ENCODE peak calls at places on chromosomes 1 and 21, in seven cellular contexts. One of them, this sample, is unnamed.

GRCh38 chr1:204763773-204764427 is 78.4 kb upstream of the LRRN2 start:
- DNase-seq in astrocyte: peak
- DNase-seq in fibroblast of pulmonary artery: peak
- DNase-seq in foreskin fibroblast: peak
- DNase-seq in colonic mucosa: peak
- DNase-seq in choroid plexus epithelial cell: peak
- DNase-seq in endothelial cell: peak
- DNase-seq in this sample: peak

GRCh38 chr1:8822383-8823294 is 5.2 kb upstream of the RERE start:
- DNase-seq in astrocyte: peak
- DNase-seq in fibroblast of pulmonary artery: peak
- DNase-seq in foreskin fibroblast: peak
- DNase-seq in colonic mucosa: peak
- DNase-seq in choroid plexus epithelial cell: peak
- DNase-seq in endothelial cell: no peak
- DNase-seq in this sample: peak

GRCh38 chr1:110309768-110310167 is 29.4 kb upstream of the RBM15 start:
- DNase-seq in astrocyte: peak
- DNase-seq in fibroblast of pulmonary artery: peak
- DNase-seq in foreskin fibroblast: peak
- DNase-seq in colonic mucosa: no peak
- DNase-seq in choroid plexus epithelial cell: peak
- DNase-seq in endothelial cell: no peak
- DNase-seq in this sample: peak

GRCh38 chr1:222347627-222348026 is 200.3 kb downstream of the HHIPL2 start:
- DNase-seq in astrocyte: no peak
- DNase-seq in fibroblast of pulmonary artery: no peak
- DNase-seq in foreskin fibroblast: no peak
- DNase-seq in colonic mucosa: no peak
- DNase-seq in choroid plexus epithelial cell: no peak
- DNase-seq in endothelial cell: no peak
- DNase-seq in this sample: no peak

GRCh38 chr1:92399076-92399475 is 87.6 kb downstream of the GFI1 start:
- DNase-seq in astrocyte: no peak
- DNase-seq in fibroblast of pulmonary artery: peak
- DNase-seq in foreskin fibroblast: no peak
- DNase-seq in colonic mucosa: no peak
- DNase-seq in choroid plexus epithelial cell: peak
- DNase-seq in endothelial cell: no peak
- DNase-seq in this sample: no peak

GRCh38 chr1:161849518-161849917 is 83.4 kb downstream of the ATF6 start:
- DNase-seq in astrocyte: no peak
- DNase-seq in fibroblast of pulmonary artery: peak
- DNase-seq in foreskin fibroblast: no peak
- DNase-seq in colonic mucosa: no peak
- DNase-seq in choroid plexus epithelial cell: no peak
- DNase-seq in endothelial cell: no peak
- DNase-seq in this sample: no peak

GRCh38 chr1:162206749-162207635 is 137.5 kb downstream of the NOS1AP start:
- DNase-seq in astrocyte: no peak
- DNase-seq in fibroblast of pulmonary artery: no peak
- DNase-seq in foreskin fibroblast: peak
- DNase-seq in colonic mucosa: peak
- DNase-seq in choroid plexus epithelial cell: no peak
- DNase-seq in endothelial cell: no peak
- DNase-seq in this sample: no peak

GRCh38 chr1:236465231-236465958 is 58.4 kb upstream of the LGALS8 start:
- DNase-seq in astrocyte: no peak
- DNase-seq in fibroblast of pulmonary artery: no peak
- DNase-seq in foreskin fibroblast: no peak
- DNase-seq in colonic mucosa: no peak
- DNase-seq in choroid plexus epithelial cell: no peak
- DNase-seq in endothelial cell: no peak
- DNase-seq in this sample: no peak

GRCh38 chr21:26127918-26128317 is 42.7 kb downstream of the APP start:
- DNase-seq in astrocyte: peak
- DNase-seq in fibroblast of pulmonary artery: peak
- DNase-seq in foreskin fibroblast: no peak
- DNase-seq in colonic mucosa: no peak
- DNase-seq in choroid plexus epithelial cell: peak
- DNase-seq in endothelial cell: no peak
- DNase-seq in this sample: no peak

GRCh38 chr1:17636612-17637011 is 97.1 kb downstream of the ARHGEF10L start:
- DNase-seq in astrocyte: peak
- DNase-seq in fibroblast of pulmonary artery: no peak
- DNase-seq in foreskin fibroblast: peak
- DNase-seq in colonic mucosa: no peak
- DNase-seq in choroid plexus epithelial cell: peak
- DNase-seq in endothelial cell: no peak
- DNase-seq in this sample: no peak

GRCh38 chr21:25422610-25423608 is 184.4 kb downstream of the MRPL39 start:
- DNase-seq in astrocyte: no peak
- DNase-seq in fibroblast of pulmonary artery: no peak
- DNase-seq in foreskin fibroblast: no peak
- DNase-seq in colonic mucosa: no peak
- DNase-seq in choroid plexus epithelial cell: no peak
- DNase-seq in endothelial cell: no peak
- DNase-seq in this sample: no peak

GRCh38 chr1:192795913-192796312 is 12.9 kb upstream of the RGS2 start:
- DNase-seq in astrocyte: no peak
- DNase-seq in fibroblast of pulmonary artery: no peak
- DNase-seq in foreskin fibroblast: no peak
- DNase-seq in colonic mucosa: no peak
- DNase-seq in choroid plexus epithelial cell: no peak
- DNase-seq in endothelial cell: no peak
- DNase-seq in this sample: no peak

GRCh38 chr1:207039380-207040180 is 7.0 kb upstream of the C1orf116 start:
- DNase-seq in astrocyte: no peak
- DNase-seq in fibroblast of pulmonary artery: no peak
- DNase-seq in foreskin fibroblast: no peak
- DNase-seq in colonic mucosa: no peak
- DNase-seq in choroid plexus epithelial cell: no peak
- DNase-seq in endothelial cell: no peak
- DNase-seq in this sample: no peak

DNA sequence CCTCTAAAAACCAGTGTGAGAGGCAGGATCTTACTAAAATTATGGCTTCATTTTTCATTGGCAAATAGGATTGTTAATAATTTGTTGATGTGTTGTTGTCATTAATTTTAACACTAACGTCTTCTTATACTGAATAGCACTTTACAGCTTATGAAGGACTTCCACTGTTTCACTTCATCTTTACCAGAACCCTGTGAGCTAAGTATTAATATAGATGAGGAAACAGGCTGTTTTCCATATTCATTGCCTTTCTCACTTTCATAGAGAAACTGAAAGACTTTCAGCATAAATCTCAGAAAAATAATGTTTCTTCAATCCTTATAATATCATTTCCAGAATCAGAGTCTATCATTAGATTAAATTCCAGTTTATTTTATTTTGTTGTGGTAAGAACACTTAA is 8.5 kb downstream of the MAP10 start:
- DNase-seq in astrocyte: no peak
- DNase-seq in fibroblast of pulmonary artery: no peak
- DNase-seq in foreskin fibroblast: no peak
- DNase-seq in colonic mucosa: no peak
- DNase-seq in choroid plexus epithelial cell: no peak
- DNase-seq in endothelial cell: no peak
- DNase-seq in this sample: no peak
- TF ChIP-seq CTCF in astrocyte: no peak
- TF ChIP-seq CTCF in fibroblast of pulmonary artery: no peak
- TF ChIP-seq CTCF in foreskin fibroblast: no peak
- TF ChIP-seq CTCF in colonic mucosa: no peak
- TF ChIP-seq CTCF in choroid plexus epithelial cell: no peak
- TF ChIP-seq CTCF in endothelial cell: no peak
- TF ChIP-seq CTCF in this sample: no peak

DNA sequence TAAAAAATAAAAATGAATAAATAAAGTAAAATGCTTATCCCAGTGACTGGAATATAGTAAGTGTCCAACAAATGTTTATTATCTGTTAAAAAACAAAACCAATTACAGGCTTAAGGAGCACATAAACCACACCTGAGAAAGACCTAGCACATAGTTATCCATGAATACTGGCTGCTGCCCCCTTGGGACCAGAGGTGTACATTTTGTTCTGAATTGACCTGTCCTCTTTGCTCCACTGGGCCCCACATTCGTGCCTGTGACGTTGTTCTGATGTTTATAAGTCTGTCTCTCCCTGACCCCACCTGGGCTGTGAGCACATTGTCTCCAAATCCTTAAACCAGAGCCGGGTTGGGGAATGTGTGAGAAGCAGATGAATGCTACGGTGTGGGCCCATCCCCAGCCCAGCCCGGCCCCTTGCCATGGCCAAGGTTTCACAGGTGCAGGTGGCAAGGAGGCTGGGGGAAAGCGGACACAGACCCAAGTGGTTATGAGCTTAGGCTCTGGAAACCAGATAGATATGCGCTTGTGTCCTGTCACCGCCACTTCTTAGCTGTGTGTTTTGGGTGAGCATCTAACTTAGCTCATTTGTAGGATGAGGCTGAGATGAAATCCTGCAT is 29.1 kb downstream of the OPRD1 start:
- DNase-seq in astrocyte: no peak
- DNase-seq in fibroblast of pulmonary artery: no peak
- DNase-seq in foreskin fibroblast: no peak
- DNase-seq in colonic mucosa: no peak
- DNase-seq in choroid plexus epithelial cell: no peak
- DNase-seq in endothelial cell: no peak
- DNase-seq in this sample: no peak
- TF ChIP-seq CTCF in astrocyte: no peak
- TF ChIP-seq CTCF in fibroblast of pulmonary artery: no peak
- TF ChIP-seq CTCF in foreskin fibroblast: no peak
- TF ChIP-seq CTCF in colonic mucosa: no peak
- TF ChIP-seq CTCF in choroid plexus epithelial cell: no peak
- TF ChIP-seq CTCF in endothelial cell: no peak
- TF ChIP-seq CTCF in this sample: no peak

DNA sequence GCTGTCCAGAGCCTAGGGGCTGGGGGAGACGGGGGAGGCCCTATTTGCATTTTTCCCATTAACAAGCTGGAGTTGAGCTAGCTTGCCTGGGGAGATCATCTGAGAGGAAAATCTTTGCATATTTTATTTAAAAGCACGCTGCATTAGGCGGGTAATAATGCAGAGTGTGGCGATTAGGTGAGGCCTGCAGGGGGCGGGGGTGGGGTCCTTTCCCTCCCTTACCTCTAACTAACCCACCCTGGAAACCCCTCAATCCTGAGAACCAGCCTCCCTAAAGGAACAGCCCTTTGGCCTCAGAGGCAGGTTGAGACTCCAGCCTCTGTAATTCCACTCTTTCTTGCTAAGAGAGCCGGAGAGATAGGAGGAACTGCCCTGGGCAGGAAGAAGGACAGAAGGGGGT is 16.1 kb downstream of the C1orf216 start:
- DNase-seq in astrocyte: no peak
- DNase-seq in fibroblast of pulmonary artery: no peak
- DNase-seq in foreskin fibroblast: no peak
- DNase-seq in colonic mucosa: no peak
- DNase-seq in choroid plexus epithelial cell: no peak
- DNase-seq in endothelial cell: no peak
- DNase-seq in this sample: no peak
- TF ChIP-seq CTCF in astrocyte: no peak
- TF ChIP-seq CTCF in fibroblast of pulmonary artery: no peak
- TF ChIP-seq CTCF in foreskin fibroblast: no peak
- TF ChIP-seq CTCF in colonic mucosa: no peak
- TF ChIP-seq CTCF in choroid plexus epithelial cell: peak
- TF ChIP-seq CTCF in endothelial cell: no peak
- TF ChIP-seq CTCF in this sample: no peak

GRCh38 chr1:63671514-63671913 is 78.3 kb downstream of the PGM1 start:
- DNase-seq in astrocyte: no peak
- DNase-seq in fibroblast of pulmonary artery: no peak
- DNase-seq in foreskin fibroblast: no peak
- DNase-seq in colonic mucosa: no peak
- DNase-seq in choroid plexus epithelial cell: no peak
- DNase-seq in endothelial cell: no peak
- DNase-seq in this sample: no peak
- TF ChIP-seq CTCF in astrocyte: no peak
- TF ChIP-seq CTCF in fibroblast of pulmonary artery: no peak
- TF ChIP-seq CTCF in foreskin fibroblast: no peak
- TF ChIP-seq CTCF in colonic mucosa: no peak
- TF ChIP-seq CTCF in choroid plexus epithelial cell: no peak
- TF ChIP-seq CTCF in endothelial cell: no peak
- TF ChIP-seq CTCF in this sample: no peak

GRCh38 chr1:197526736-197527371 is 248.4 kb downstream of the DENND1B start:
- DNase-seq in astrocyte: peak
- DNase-seq in fibroblast of pulmonary artery: peak
- DNase-seq in foreskin fibroblast: peak
- DNase-seq in colonic mucosa: no peak
- DNase-seq in choroid plexus epithelial cell: peak
- DNase-seq in endothelial cell: no peak
- DNase-seq in this sample: no peak
- TF ChIP-seq CTCF in astrocyte: peak
- TF ChIP-seq CTCF in fibroblast of pulmonary artery: peak
- TF ChIP-seq CTCF in foreskin fibroblast: peak
- TF ChIP-seq CTCF in colonic mucosa: peak
- TF ChIP-seq CTCF in choroid plexus epithelial cell: peak
- TF ChIP-seq CTCF in endothelial cell: peak
- TF ChIP-seq CTCF in this sample: peak

GRCh38 chr1:197156692-197157091 is 10.2 kb upstream of the ASPM start:
- DNase-seq in astrocyte: no peak
- DNase-seq in fibroblast of pulmonary artery: no peak
- DNase-seq in foreskin fibroblast: no peak
- DNase-seq in colonic mucosa: no peak
- DNase-seq in choroid plexus epithelial cell: peak
- DNase-seq in endothelial cell: no peak
- DNase-seq in this sample: no peak
- TF ChIP-seq CTCF in astrocyte: no peak
- TF ChIP-seq CTCF in fibroblast of pulmonary artery: peak
- TF ChIP-seq CTCF in foreskin fibroblast: peak
- TF ChIP-seq CTCF in colonic mucosa: no peak
- TF ChIP-seq CTCF in choroid plexus epithelial cell: no peak
- TF ChIP-seq CTCF in endothelial cell: no peak
- TF ChIP-seq CTCF in this sample: peak

GRCh38 chr1:5742032-5742431 is 250.2 kb downstream of the NPHP4 start:
- DNase-seq in astrocyte: no peak
- DNase-seq in fibroblast of pulmonary artery: no peak
- DNase-seq in foreskin fibroblast: no peak
- DNase-seq in colonic mucosa: no peak
- DNase-seq in choroid plexus epithelial cell: no peak
- DNase-seq in endothelial cell: no peak
- DNase-seq in this sample: no peak
- TF ChIP-seq CTCF in astrocyte: no peak
- TF ChIP-seq CTCF in fibroblast of pulmonary artery: no peak
- TF ChIP-seq CTCF in foreskin fibroblast: no peak
- TF ChIP-seq CTCF in colonic mucosa: no peak
- TF ChIP-seq CTCF in choroid plexus epithelial cell: no peak
- TF ChIP-seq CTCF in endothelial cell: no peak
- TF ChIP-seq CTCF in this sample: no peak

GRCh38 chr1:52825868-52826267 is 16.7 kb upstream of the ZYG11A start:
- DNase-seq in astrocyte: no peak
- DNase-seq in fibroblast of pulmonary artery: peak
- DNase-seq in foreskin fibroblast: peak
- DNase-seq in colonic mucosa: no peak
- DNase-seq in choroid plexus epithelial cell: peak
- DNase-seq in endothelial cell: no peak
- DNase-seq in this sample: no peak
- TF ChIP-seq CTCF in astrocyte: no peak
- TF ChIP-seq CTCF in fibroblast of pulmonary artery: peak
- TF ChIP-seq CTCF in foreskin fibroblast: no peak
- TF ChIP-seq CTCF in colonic mucosa: no peak
- TF ChIP-seq CTCF in choroid plexus epithelial cell: peak
- TF ChIP-seq CTCF in endothelial cell: peak
- TF ChIP-seq CTCF in this sample: no peak